ENCODE peak calls at places on chromosomes 11 and 22, in six cellular contexts. N is A673; B is fibroblast of lung; M is Panc1; D is IMR-90; F is CD4-positive, alpha-beta memory T cell. K is an unnamed sample. For H3K27me3 and H3K36me3, the result is how much of the 10 kb centered on the place peaks cover.

GRCh38 chr22:38501797-38502672 is 4.1 kb downstream of the DDX17 start:
- DNase-seq in D (no peak), M (no peak), N (no peak), F (no peak), B (no peak), K (no peak)

GRCh38 chr11:114160884-114161283 is 101.4 kb downstream of the ZBTB16 start:
- DNase-seq in F (no peak), M (no peak), D (no peak), N (no peak), B (no peak), K (no peak)

GRCh38 chr11:78231962-78232459 is 43.3 kb downstream of the USP35 start:
- DNase-seq in F (no peak), B (peak), N (no peak), D (peak), M (no peak), K (no peak)

GRCh38 chr11:43924112-43924855 is 18.2 kb upstream of the C11orf96 start:
- DNase-seq in F (no peak), B (no peak), N (no peak), M (no peak), D (no peak), K (peak)

GRCh38 chr11:47233989-47234668 is 14.5 kb downstream of the ACP2 start:
- DNase-seq in N (peak), F (no peak), B (peak), D (peak), M (peak), K (peak)

GRCh38 chr11:92739020-92739419 is 230.4 kb upstream of the MTNR1B start:
- DNase-seq in N (peak), M (no peak), F (no peak), D (peak), B (peak), K (no peak)

GRCh38 chr22:36613958-36614357 is 85.0 kb upstream of the EIF3D start:
- DNase-seq in N (no peak), F (no peak), D (peak), M (no peak), B (peak), K (no peak)

GRCh38 chr22:50473855-50474671 is 772 bp downstream of the SBF1 start:
- DNase-seq in B (peak), D (peak), M (no peak), F (peak), N (no peak), K (peak)

GRCh38 chr22:24118689-24119384 is 62.5 kb upstream of the SUSD2 start:
- DNase-seq in N (no peak), D (no peak), M (no peak), F (no peak), B (no peak), K (no peak)

GRCh38 chr11:44734982-44735381 is 8.2 kb downstream of the TSPAN18 start:
- DNase-seq in F (no peak), M (no peak), D (no peak), N (no peak), B (no peak), K (no peak)

GRCh38 chr11:16749666-16750065 is 11.2 kb downstream of the C11orf58 start:
- DNase-seq in F (no peak), D (no peak), B (no peak), M (no peak), N (no peak), K (no peak)

GRCh38 chr22:25148149-25148691 is 51.4 kb upstream of the CRYBB3 start:
- DNase-seq in M (no peak), D (no peak), B (no peak), F (no peak), N (no peak), K (peak)

GRCh38 chr11:120547871-120548681 is 36.5 kb downstream of the GRIK4 start:
- DNase-seq in D (peak), N (peak), B (peak), M (no peak), F (no peak), K (no peak)

GRCh38 chr11:117828641-117829368 is 4.3 kb upstream of the FXYD2 start:
- DNase-seq in B (peak), N (peak), F (peak), D (peak), M (no peak), K (peak)

GRCh38 chr11:11588890-11589289 is 32.9 kb downstream of the GALNT18 start:
- DNase-seq in D (peak), B (no peak), F (no peak), N (no peak), M (no peak), K (no peak)

GRCh38 chr11:80103149-80103859 is 662.5 kb upstream of the TENM4 start:
- DNase-seq in B (peak), D (peak), N (peak), F (no peak), M (peak), K (no peak)

GRCh38 chr11:126403658-126404057 is 48.2 kb downstream of the ST3GAL4 start:
- DNase-seq in B (peak), M (no peak), N (no peak), D (no peak), F (no peak), K (peak)

GRCh38 chr11:119445850-119446249 is 22.9 kb upstream of the THY1 start:
- DNase-seq in D (peak), N (no peak), B (peak), M (no peak), F (no peak), K (no peak)

GRCh38 chr11:86218125-86219081 is 26.1 kb upstream of the EED start:
- DNase-seq in F (peak), M (peak), N (peak), D (peak), B (peak), K (peak)

GRCh38 chr22:37032134-37032534 is 12.6 kb downstream of the MPST start:
- DNase-seq in M (no peak), N (no peak), F (no peak), D (no peak), B (no peak), K (no peak)

GRCh38 chr11:121964591-121964990 is 151.4 kb downstream of the BLID start:
- DNase-seq in F (no peak), D (peak), M (no peak), N (peak), B (peak), K (no peak)

GRCh38 chr11:18352581-18352980 is 30.2 kb downstream of the GTF2H1 start:
- DNase-seq in M (no peak), D (peak), B (peak), N (no peak), F (no peak), K (no peak)

GRCh38 chr11:789951-790350 is at the start of gene CEND1:
- DNase-seq in F (no peak), N (peak), D (peak), B (peak), M (no peak), K (peak)

GRCh38 chr22:16914006-16914405 is 88.8 kb upstream of the XKR3 start:
- DNase-seq in M (no peak), N (no peak), F (no peak), D (no peak), B (no peak), K (no peak)

GRCh38 chr11:24747275-24748251 is 250.7 kb downstream of the LUZP2 start:
- DNase-seq in M (no peak), F (no peak), N (no peak), D (no peak), B (no peak), K (no peak)

GRCh38 chr11:79074547-79074946 is 366.3 kb downstream of the TENM4 start:
- DNase-seq in F (no peak), B (no peak), N (no peak), M (no peak), D (no peak), K (no peak)

DNA sequence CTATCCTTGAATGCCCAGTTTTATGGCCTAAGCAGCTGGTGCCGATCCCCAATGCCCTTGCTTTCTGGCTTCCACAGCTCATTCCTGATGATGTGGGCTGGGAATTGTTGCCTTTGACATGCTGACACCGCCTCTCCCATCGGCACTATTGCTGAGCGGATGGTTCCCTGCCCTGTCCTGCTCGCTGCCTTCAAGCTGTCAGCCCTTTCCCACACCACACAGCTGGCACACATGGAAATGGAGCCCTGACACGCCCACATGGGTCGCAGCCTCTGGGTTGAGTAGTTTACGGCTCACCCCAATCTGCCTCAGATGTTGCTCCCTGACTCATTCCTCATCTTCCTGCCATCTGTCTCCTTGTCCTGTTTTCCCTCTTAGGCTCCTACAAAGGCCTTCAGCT is 110.2 kb upstream of the SESN3 start:
- DNase-seq in F (no peak), B (peak), M (no peak), D (no peak), N (no peak), K (no peak)
- H3K4me3 ChIP-seq in F (no peak), B (no peak), M (no peak), D (no peak), N (no peak), K (no peak)

GRCh38 chr11:124935548-124936514 is at the start of gene HEPACAM:
- DNase-seq in M (no peak), D (no peak), B (no peak), N (no peak), F (no peak), K (no peak)

GRCh38 chr11:124934862-124935547 is 842 bp downstream of the HEPACAM start:
- DNase-seq in N (no peak), M (no peak), D (peak), B (peak), F (no peak), K (no peak)

GRCh38 chr11:124928942-124929663 is 6.7 kb downstream of the HEPACAM start:
- DNase-seq in M (no peak), N (no peak), F (no peak), B (no peak), D (no peak), K (no peak)

GRCh38 chr11:124930799-124931198 is 5.0 kb downstream of the HEPACAM start:
- DNase-seq in D (no peak), B (no peak), N (no peak), M (no peak), F (no peak), K (no peak)
- H3K27me3 ChIP-seq in D (under half), B (under half), N (under half), M (under half), F (under half), K (under half)

DNA sequence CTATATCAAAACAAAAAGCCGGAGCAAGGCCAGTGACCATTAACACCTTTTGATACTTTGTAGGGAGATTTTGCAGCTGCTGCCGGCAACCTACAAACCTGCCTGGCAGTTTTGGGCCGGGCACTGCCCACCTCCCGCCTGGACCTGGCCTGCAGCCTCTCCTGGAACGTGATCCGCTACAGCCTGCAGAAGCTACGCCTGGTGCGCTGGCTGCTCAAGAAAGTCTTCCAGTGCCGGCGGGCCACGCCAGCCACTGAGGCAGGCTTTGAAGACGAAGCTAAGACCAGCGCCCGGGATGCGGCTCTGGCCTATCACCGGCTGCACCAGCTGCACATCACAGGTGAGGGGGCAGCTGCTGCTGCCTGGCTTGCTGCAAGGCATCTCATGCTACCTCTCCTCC is 34.2 kb downstream of the SHISA8 start:
- DNase-seq in D (no peak), B (no peak), F (no peak), N (no peak), M (no peak), K (no peak)
- H3K36me3 ChIP-seq in D (under half), B (under half), F (half or more), N (half or more), M (under half), K (half or more)

DNA sequence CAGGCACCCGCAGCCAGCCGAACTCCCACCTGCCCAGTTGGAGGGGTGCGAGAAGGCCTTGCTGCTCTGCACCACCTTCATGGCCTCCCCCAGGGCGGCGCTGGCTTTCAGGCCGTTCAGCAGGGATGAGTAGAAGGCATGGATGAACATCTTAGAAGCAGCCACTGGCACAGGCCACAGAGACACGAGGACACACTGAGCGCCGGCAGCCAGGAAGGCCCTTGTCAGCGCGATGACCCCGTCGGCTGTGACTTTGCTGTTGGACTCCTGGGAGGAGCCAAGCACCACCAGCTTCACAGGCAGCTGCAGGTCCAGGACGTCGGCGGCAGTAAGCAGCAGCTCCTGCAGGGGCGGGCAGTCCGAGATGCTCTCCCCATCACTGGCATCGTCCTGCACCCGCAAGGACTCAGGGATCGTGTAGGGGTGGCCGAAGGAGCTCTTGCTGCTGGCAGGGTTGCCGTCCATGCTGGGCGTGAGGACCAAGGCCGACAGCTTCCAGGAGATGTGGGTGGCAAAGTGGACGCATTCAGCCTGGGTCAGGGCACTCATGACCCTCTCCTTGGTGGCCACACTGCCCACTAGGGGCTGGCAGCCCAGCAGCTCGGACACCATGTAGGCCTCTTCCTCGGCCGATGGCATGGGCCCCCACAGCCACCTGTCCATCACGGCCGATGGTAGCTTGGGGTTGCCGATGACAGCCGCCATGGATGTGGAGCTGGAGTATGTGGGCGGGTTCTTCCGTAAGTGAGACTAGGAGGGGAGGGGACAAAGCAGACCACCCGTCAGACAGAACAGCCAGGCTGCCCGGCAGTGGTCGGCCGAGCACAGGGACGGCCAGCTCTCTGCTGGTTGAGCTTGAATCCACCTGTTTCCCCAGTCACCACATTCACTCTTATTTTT is 79.7 kb upstream of the PITPNB start:
- DNase-seq in N (no peak), D (no peak), B (no peak), M (no peak), F (no peak), K (no peak)
- H3K4me3 ChIP-seq in N (no peak), D (no peak), B (no peak), M (no peak), F (no peak), K (no peak)

GRCh38 chr11:116657842-116658825 is 114.7 kb downstream of the BUD13 start:
- DNase-seq in M (no peak), N (peak), D (no peak), F (no peak), B (no peak), K (peak)
- H3K27me3 ChIP-seq in M (under half), N (under half), D (under half), F (under half), B (under half), K (under half)

GRCh38 chr11:68774188-68774585 is 22.9 kb upstream of the TESMIN start:
- DNase-seq in D (no peak), B (no peak), F (no peak), N (no peak), M (no peak), K (no peak)
- H3K36me3 ChIP-seq in D (half or more), B (under half), F (half or more), N (under half), M (under half), K (under half)